ENCODE peak calls at places on chromosomes 5 and 9, in seven cellular contexts. W, T, B, D, N, R and H are unnamed samples.
A peak's percentile ranks its signal among the peaks of the same experiment; 100 is the strongest.

GRCh38 chr9:117293199-117294114 is 121.4 kb downstream of the ASTN2 start:
- DNase-seq in W (no peak), T (no peak), B (no peak), D (no peak), N (no peak), R (no peak), H (no peak)

GRCh38 chr9:20552874-20553624 is 69.2 kb downstream of the MLLT3 start:
- DNase-seq in W (peak; percentile 25), T (no peak), B (no peak), D (no peak), N (no peak), R (peak; percentile 16), H (no peak)

GRCh38 chr9:92971121-92971520 is 23.8 kb downstream of the FGD3 start:
- DNase-seq in W (no peak), T (no peak), B (no peak), D (peak; percentile 46), N (no peak), R (no peak), H (no peak)

GRCh38 chr5:44387911-44388310 is 1.3 kb downstream of the FGF10 start:
- DNase-seq in W (no peak), T (peak; percentile 53), B (no peak), D (peak; percentile 49), N (peak; percentile 31), R (no peak), H (no peak)

GRCh38 chr9:68619636-68620035 is 79.0 kb upstream of the TMEM252 start:
- DNase-seq in W (no peak), T (no peak), B (no peak), D (no peak), N (no peak), R (peak; percentile 6), H (no peak)

GRCh38 chr5:109656829-109657228 is 32.9 kb upstream of the MAN2A1 start:
- DNase-seq in W (peak; percentile 29), T (no peak), B (peak; percentile 88), D (no peak), N (no peak), R (peak; percentile 82), H (no peak)

GRCh38 chr9:97984188-97985057 is 1.3 kb downstream of the ANP32B start:
- DNase-seq in W (peak; percentile 78), T (peak; percentile 75), B (peak; percentile 83), D (peak; percentile 68), N (peak; percentile 34), R (peak; percentile 76), H (peak; percentile 48)

GRCh38 chr5:119377066-119377465 is 21.2 kb downstream of the TNFAIP8 start:
- DNase-seq in W (no peak), T (no peak), B (no peak), D (no peak), N (no peak), R (no peak), H (no peak)

GRCh38 chr9:17480966-17481365 is 97.9 kb upstream of the SH3GL2 start:
- DNase-seq in W (no peak), T (no peak), B (no peak), D (no peak), N (no peak), R (no peak), H (no peak)

GRCh38 chr5:35244171-35244570 is 13.9 kb upstream of the PRLR start:
- DNase-seq in W (no peak), T (no peak), B (peak; percentile 93), D (no peak), N (no peak), R (no peak), H (no peak)

GRCh38 chr5:132411382-132411925 is 41.9 kb downstream of the SLC22A5 start:
- DNase-seq in W (no peak), T (no peak), B (peak; percentile 67), D (no peak), N (no peak), R (no peak), H (no peak)

GRCh38 chr5:139671096-139671841 is 23.1 kb downstream of the CXXC5 start:
- DNase-seq in W (no peak), T (no peak), B (no peak), D (no peak), N (no peak), R (peak; percentile 47), H (no peak)

GRCh38 chr9:113587471-113588031 is 124.0 kb downstream of the RGS3 start:
- DNase-seq in W (peak; percentile 38), T (peak; percentile 56), B (peak; percentile 35), D (peak; percentile 73), N (peak; percentile 76), R (peak; percentile 49), H (no peak)

GRCh38 chr5:142087920-142088679 is 20.5 kb upstream of the NDFIP1 start:
- DNase-seq in W (no peak), T (no peak), B (peak; percentile 13), D (no peak), N (no peak), R (no peak), H (no peak)

GRCh38 chr5:75050415-75050814 is 1.9 kb downstream of the GCNT4 start:
- DNase-seq in W (no peak), T (peak; percentile 89), B (no peak), D (peak; percentile 67), N (peak; percentile 77), R (peak; percentile 65), H (no peak)

GRCh38 chr9:127746959-127747569 is 12.0 kb upstream of the TOR2A start:
- DNase-seq in W (no peak), T (peak; percentile 44), B (no peak), D (no peak), N (no peak), R (no peak), H (no peak)

GRCh38 chr5:81397169-81397568 is 3.2 kb upstream of the ACOT12 start:
- DNase-seq in W (peak; percentile 33), T (no peak), B (no peak), D (no peak), N (no peak), R (peak; percentile 27), H (no peak)

GRCh38 chr9:127825319-127826051 is 22.8 kb downstream of the FPGS start:
- DNase-seq in W (no peak), T (peak; percentile 81), B (no peak), D (peak; percentile 97), N (peak; percentile 95), R (no peak), H (peak; percentile 58)

GRCh38 chr5:28779161-28779754 is 1740.9 kb upstream of the CDH9 start:
- DNase-seq in W (no peak), T (peak; percentile 29), B (no peak), D (no peak), N (no peak), R (peak; percentile 8), H (no peak)

GRCh38 chr9:75880556-75880955 is 9.9 kb upstream of the PCSK5 start:
- DNase-seq in W (no peak), T (no peak), B (no peak), D (no peak), N (no peak), R (no peak), H (no peak)

GRCh38 chr5:168734657-168735344 is 155.6 kb upstream of the PANK3 start:
- DNase-seq in W (peak; percentile 11), T (no peak), B (no peak), D (no peak), N (no peak), R (peak; percentile 8), H (no peak)

GRCh38 chr5:54845567-54845941 is 139.8 kb downstream of the ESM1 start:
- DNase-seq in W (peak; percentile 75), T (peak; percentile 89), B (peak; percentile 30), D (no peak), N (no peak), R (peak; percentile 74), H (no peak)

GRCh38 chr5:35083150-35083549 is 35.4 kb upstream of the AGXT2 start:
- DNase-seq in W (no peak), T (no peak), B (no peak), D (no peak), N (no peak), R (no peak), H (no peak)

GRCh38 chr9:134188421-134189166 is 24.2 kb upstream of the RNU6ATAC start:
- DNase-seq in W (no peak), T (no peak), B (no peak), D (no peak), N (no peak), R (no peak), H (no peak)

GRCh38 chr9:72898784-72899733 is 53.8 kb downstream of the ALDH1A1 start:
- DNase-seq in W (no peak), T (no peak), B (no peak), D (no peak), N (no peak), R (no peak), H (no peak)

DNA sequence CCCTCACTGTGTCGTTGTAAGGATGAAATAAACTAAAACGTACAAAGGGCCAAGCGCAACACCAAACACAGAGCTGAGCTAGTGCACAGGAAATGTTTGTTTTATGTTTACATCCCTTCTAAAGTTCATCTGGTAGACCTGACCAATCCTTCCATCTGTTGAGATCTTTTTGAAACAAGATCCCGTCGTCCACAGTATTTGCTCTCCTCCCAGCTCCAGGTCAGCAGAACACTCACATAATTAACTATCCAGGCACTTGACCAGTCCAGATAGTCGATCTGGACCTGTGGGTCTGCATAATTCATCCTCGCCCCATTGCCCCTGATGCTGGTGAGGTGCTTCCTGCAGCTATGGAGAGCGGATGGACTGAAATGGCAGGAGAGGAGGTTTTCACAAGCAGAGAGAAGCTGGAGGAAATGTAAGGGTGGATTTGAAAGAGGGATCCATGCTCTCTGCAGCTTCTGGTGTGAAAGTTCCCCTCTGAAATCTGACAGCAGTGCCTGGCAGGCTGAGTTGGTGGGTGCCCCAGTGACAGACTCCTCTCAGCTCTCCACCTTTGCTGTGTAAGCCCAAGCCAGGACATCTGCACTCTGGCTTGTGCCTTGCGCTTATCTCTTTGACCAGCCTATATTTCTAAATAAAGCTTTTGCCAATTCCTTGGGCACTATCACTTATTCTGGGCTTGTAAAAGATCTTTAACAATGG is 102.4 kb downstream of the TTLL11 start:
- DNase-seq in W (no peak), T (no peak), B (no peak), D (no peak), N (no peak), R (no peak), H (no peak)
- H2AK5ac ChIP-seq in W (peak overlapping the region; percentile 65), T (no peak overlapping the region), B (no peak overlapping the region), D (no peak overlapping the region), N (no peak overlapping the region), R (no peak overlapping the region), H (no peak overlapping the region)

GRCh38 chr5:24068507-24068906 is 561.1 kb downstream of the PRDM9 start:
- DNase-seq in W (no peak), T (no peak), B (no peak), D (no peak), N (no peak), R (no peak), H (no peak)
- H2AK5ac ChIP-seq in W (no peak overlapping the region), T (no peak overlapping the region), B (no peak overlapping the region), D (no peak overlapping the region), N (no peak overlapping the region), R (no peak overlapping the region), H (no peak overlapping the region)

DNA sequence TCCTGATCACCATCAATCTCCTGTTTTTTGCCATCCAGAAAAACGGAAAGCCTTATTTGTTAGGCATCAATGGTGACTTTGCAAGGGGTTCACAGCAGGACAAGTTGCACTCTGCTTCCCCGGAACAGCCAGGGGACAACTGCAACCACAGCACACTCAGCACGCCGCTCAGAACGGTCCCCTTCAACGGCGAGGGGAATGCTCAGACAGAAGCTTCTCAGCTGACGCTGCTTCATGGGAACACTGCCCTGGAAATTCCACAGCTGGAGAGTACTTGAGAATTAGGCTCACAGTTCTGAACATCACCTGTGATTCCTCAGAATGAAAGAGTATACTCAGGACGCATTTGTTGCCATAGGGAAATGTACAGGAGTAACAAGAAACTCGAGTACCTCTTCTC is 40.1 kb upstream of the PLPP6 start:
- DNase-seq in W (no peak), T (no peak), B (no peak), D (no peak), N (no peak), R (no peak), H (no peak)
- H2AK5ac ChIP-seq in W (no peak overlapping the region), T (no peak overlapping the region), B (no peak overlapping the region), D (no peak overlapping the region), N (no peak overlapping the region), R (no peak overlapping the region), H (no peak overlapping the region)

GRCh38 chr9:34686732-34687131 is 4.3 kb downstream of the CCL19 start:
- DNase-seq in W (no peak), T (no peak), B (no peak), D (no peak), N (no peak), R (no peak), H (no peak)
- H2AK5ac ChIP-seq in W (no peak overlapping the region), T (no peak overlapping the region), B (no peak overlapping the region), D (no peak overlapping the region), N (no peak overlapping the region), R (no peak overlapping the region), H (no peak overlapping the region)